ENCODE peak calls at places on chromosomes 16 and 17, in eight cellular contexts. S, W, Y, Z, V, H, M and R are unnamed samples.
A peak's percentile ranks its signal among the peaks of the same experiment; 100 is the strongest.

GRCh38 chr16:57178793-57179212 is 7.0 kb downstream of the PSME3IP1 start:
- DNase-seq in H (no peak), M (no peak), Z (no peak), V (no peak), Y (no peak), W (no peak), S (peak; percentile 41), R (no peak)

GRCh38 chr17:47244697-47245096 is 8.9 kb upstream of the ITGB3 start:
- DNase-seq in H (no peak), W (peak; percentile 52), V (no peak), Z (no peak), S (peak; percentile 33), M (no peak), Y (no peak), R (no peak)

GRCh38 chr17:69434164-69434579 is 19.7 kb downstream of the MAP2K6 start:
- DNase-seq in Z (peak; percentile 14), Y (no peak), W (no peak), H (no peak), M (no peak), V (no peak), S (peak; percentile 26), R (no peak)

GRCh38 chr17:79066963-79067362 is 7.7 kb upstream of the ENGASE start:
- DNase-seq in H (no peak), Z (no peak), S (no peak), Y (peak; percentile 31), W (no peak), V (no peak), M (no peak), R (no peak)

GRCh38 chr17:44898768-44899073 is 524 bp downstream of the EFTUD2 start:
- DNase-seq in Y (no peak), V (peak; percentile 54), Z (peak; percentile 19), M (no peak), H (no peak), W (no peak), S (no peak), R (no peak)

GRCh38 chr17:58321571-58322525 is 6.7 kb downstream of the TSPOAP1 start:
- DNase-seq in V (no peak), W (no peak), S (no peak), Y (no peak), H (no peak), Z (no peak), M (no peak), R (no peak)

GRCh38 chr16:4795181-4795827 is at the start of gene SMIM22:
- DNase-seq in Y (peak; percentile 87), W (no peak), Z (no peak), M (no peak), V (no peak), S (no peak), H (no peak), R (no peak)

GRCh38 chr16:2787961-2788360 is 601 bp upstream of the PRSS33 start:
- DNase-seq in M (no peak), H (no peak), W (no peak), S (no peak), V (no peak), Y (no peak), Z (no peak), R (no peak)

GRCh38 chr16:51919736-51920135 is 627.2 kb downstream of the TOX3 start:
- DNase-seq in H (no peak), S (peak; percentile 16), Z (no peak), V (no peak), W (no peak), Y (no peak), M (no peak), R (no peak)

GRCh38 chr16:15873737-15874136 is 14.7 kb downstream of the CEP20 start:
- DNase-seq in W (no peak), S (no peak), M (no peak), H (no peak), Z (no peak), Y (no peak), V (no peak), R (no peak)

GRCh38 chr17:9021985-9022552 is 759 bp downstream of the NTN1 start:
- DNase-seq in V (no peak), Z (no peak), Y (no peak), H (no peak), S (peak; percentile 4), M (no peak), W (peak; percentile 30), R (peak; percentile 22)

GRCh38 chr17:71444011-71444574 is 676.7 kb upstream of the SOX9 start:
- DNase-seq in V (no peak), S (peak; percentile 20), H (no peak), Y (no peak), Z (no peak), W (no peak), M (no peak), R (no peak)

DNA sequence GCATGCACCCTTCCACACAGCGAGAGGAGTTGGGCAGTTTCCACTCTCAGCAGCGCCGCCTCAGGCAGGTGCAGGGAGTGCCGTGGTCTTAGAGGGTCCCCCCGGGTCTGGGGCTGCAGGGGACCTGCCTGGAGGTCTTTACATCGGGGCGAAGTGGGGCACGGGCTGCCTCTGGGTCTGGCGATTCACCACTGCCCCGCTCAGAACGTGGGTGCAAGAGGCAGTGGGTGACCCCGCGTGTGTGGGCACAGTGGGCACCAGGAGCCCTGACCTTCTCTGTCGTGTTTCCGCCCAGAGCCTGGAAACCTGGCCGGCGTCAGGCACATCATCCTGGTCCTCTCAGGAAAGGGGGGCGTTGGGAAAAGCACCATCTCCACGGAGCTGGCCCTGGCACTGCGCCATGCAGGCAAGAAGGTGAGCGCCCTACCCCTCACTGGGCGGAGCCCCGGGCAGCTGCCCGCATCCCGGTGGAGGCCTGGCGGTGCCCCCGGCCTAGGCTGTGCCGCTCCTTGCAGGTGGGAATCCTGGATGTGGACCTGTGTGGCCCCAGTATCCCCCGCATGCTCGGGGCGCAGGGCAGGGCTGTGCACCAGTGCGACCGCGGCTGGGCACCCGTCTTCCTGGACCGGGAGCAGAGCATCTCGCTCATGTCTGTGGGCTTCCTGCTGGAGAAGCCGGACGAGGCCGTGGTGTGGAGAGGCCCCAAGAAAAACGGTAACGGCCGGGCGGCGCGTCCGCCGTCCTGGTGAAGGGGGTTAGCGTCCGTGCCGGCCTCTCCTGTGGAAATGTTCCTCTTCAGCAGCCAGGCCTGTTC is 3.7 kb downstream of the NUBP2 start:
- DNase-seq in V (no peak), M (no peak), W (no peak), Z (no peak), Y (peak; percentile 46), H (peak; percentile 11), S (no peak), R (no peak)
- TF ChIP-seq POLR2A in V (no peak), M (no peak), W (no peak), Z (no peak), Y (no peak), H (no peak), S (no peak), R (no peak)

GRCh38 chr17:41692722-41693521 is 4.2 kb downstream of the EIF1 start:
- DNase-seq in Y (no peak), V (no peak), S (peak; percentile 33), W (no peak), Z (no peak), M (no peak), H (no peak), R (no peak)
- H3K4me1 ChIP-seq in Y (no peaks in the 10 kb centered on the region), V (peaks cover 31% of the 10 kb centered on the region), S (peaks cover 7% of the 10 kb centered on the region), W (peaks cover 14% of the 10 kb centered on the region), Z (peaks cover 35% of the 10 kb centered on the region), M (peaks cover 41% of the 10 kb centered on the region), H (peaks cover 19% of the 10 kb centered on the region), R (no peaks in the 10 kb centered on the region)

DNA sequence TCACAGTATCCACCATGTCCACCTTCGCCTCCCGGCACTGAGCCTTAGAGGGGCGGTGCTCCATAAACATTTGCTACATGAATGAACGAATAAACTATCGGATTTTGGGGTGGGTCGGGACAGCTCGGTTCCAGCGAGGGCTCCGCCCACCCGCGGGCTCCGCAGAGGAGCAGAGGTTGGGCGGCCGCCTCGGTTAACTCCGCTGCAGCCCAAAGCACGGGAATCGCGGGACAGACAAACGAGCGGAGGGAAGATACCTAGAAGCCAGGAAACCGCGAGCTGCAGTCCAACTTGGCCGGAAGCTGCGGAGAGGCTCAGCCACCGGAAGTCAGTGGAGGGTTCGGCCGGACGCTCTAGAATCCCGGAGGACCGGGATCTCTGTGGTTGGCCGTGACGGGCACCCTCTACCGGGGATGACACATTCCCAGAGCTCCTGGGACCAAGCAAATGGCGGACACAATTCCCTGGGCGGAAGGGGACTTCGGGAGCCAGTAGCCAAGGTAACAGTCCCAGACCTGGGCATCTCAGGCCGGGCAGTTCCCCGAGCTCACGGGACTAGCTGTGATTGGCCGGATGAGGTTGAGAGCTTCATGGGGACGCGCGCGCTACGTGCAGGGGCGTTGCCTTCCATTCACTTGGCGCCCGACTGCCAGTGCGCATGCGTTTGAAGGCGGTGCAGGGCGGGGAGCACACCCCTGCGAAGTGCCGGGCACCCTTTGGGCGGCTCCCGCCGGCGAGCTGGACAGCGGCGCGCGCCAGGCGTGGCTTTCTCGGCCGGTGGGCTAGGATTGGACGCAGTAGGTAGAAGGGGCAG is 489 bp upstream of the MAPK7 start:
- DNase-seq in Z (peak; percentile 99), H (peak; percentile 99), V (peak; percentile 100), S (peak; percentile 99), M (peak; percentile 94), W (peak; percentile 98), Y (peak; percentile 99), R (peak; percentile 98)
- TF ChIP-seq POLR2A in Z (peak; percentile 78), H (peak; percentile 46), V (peak; percentile 52), S (peak; percentile 91), M (peak; percentile 80), W (peak; percentile 54), Y (peak; percentile 60), R (peak; percentile 56)

DNA sequence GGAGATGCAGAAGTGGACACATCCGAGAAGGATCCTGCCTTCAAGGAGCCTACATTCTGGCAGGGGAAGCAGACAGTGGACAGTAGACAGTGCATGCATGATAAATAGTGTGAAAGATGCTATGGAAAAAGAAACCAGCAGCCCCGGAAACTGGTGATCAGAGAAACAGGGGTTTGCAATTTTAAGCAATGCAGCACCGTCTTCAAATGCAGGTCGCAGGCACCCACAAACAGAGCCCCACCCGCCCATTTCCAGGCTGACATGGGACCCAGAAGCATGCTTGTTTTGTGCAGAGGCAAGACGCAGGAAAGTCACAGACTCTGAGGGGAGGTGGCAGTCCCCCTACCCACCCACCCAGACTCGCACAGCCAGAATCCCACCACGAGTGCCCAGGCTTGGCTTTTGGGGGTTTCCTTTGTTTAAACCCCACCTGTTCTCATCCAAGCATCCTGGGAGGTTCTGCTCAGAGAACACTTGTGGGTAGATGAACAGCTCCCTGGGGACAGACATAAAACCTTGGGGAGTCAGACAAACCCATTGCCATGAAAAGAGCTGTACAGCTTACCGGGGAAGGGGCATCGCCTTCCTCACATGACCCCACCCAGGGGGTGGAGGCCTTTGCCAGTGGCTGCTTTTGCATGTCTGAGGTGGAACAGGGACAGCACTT is 114.3 kb downstream of the MGAT5B start:
- DNase-seq in S (no peak), Y (no peak), W (no peak), V (no peak), M (no peak), H (no peak), Z (no peak), R (no peak)
- H3K4me1 ChIP-seq in S (no peaks in the 10 kb centered on the region), Y (no peaks in the 10 kb centered on the region), W (no peaks in the 10 kb centered on the region), V (no peaks in the 10 kb centered on the region), M (no peaks in the 10 kb centered on the region), H (no peaks in the 10 kb centered on the region), Z (no peaks in the 10 kb centered on the region), R (no peaks in the 10 kb centered on the region)